ENCODE peak calls at places on chromosomes 1 and 21, in four cellular contexts. B is K562, I is HCT116, K is GM12878. P is an unnamed sample.

GRCh38 chr21:46650476-46651098 is 15.1 kb downstream of the PRMT2 start:
- DNase-seq in K (no peak), B (no peak), I (no peak), P (no peak)

GRCh38 chr1:33346921-33347649 is 26.2 kb upstream of the A3GALT2 start:
- DNase-seq in I (peak), B (peak), K (no peak), P (peak)

GRCh38 chr1:52041551-52042185 is 8.1 kb upstream of the KTI12 start:
- DNase-seq in K (no peak), I (no peak), B (no peak), P (no peak)

GRCh38 chr1:206770531-206771352 is at the start of gene IL19:
- DNase-seq in K (no peak), I (no peak), B (no peak), P (no peak)

GRCh38 chr21:39150316-39150715 is 32.9 kb downstream of the PSMG1 start:
- DNase-seq in I (no peak), B (no peak), K (no peak), P (no peak)

GRCh38 chr1:235075955-235076308 is 52.7 kb downstream of the TOMM20 start:
- DNase-seq in B (no peak), K (no peak), I (no peak), P (no peak)

GRCh38 chr1:32703479-32704291 is 1.1 kb upstream of the SYNC start:
- DNase-seq in K (no peak), B (no peak), I (no peak), P (no peak)

GRCh38 chr21:45861156-45861870 is 120.3 kb upstream of the COL6A1 start:
- DNase-seq in I (no peak), K (no peak), B (no peak), P (no peak)

GRCh38 chr1:176705585-176705984 is 242.6 kb downstream of the PAPPA2 start:
- DNase-seq in K (no peak), B (no peak), I (no peak), P (no peak)

GRCh38 chr1:36248250-36248894 is 24.1 kb downstream of the THRAP3 start:
- DNase-seq in I (peak), B (peak), K (no peak), P (peak)

GRCh38 chr1:36711480-36711879 is 228.8 kb upstream of the CSF3R start:
- DNase-seq in I (no peak), K (no peak), B (no peak), P (no peak)

GRCh38 chr1:204751883-204752687 is 66.5 kb upstream of the LRRN2 start:
- DNase-seq in B (peak), I (peak), K (no peak), P (peak)

GRCh38 chr1:192700834-192701271 is 64.9 kb downstream of the RGS13 start:
- DNase-seq in K (no peak), I (peak), B (no peak), P (peak)

GRCh38 chr1:100950776-100951175 is 54.9 kb downstream of the SLC30A7 start:
- DNase-seq in K (no peak), B (no peak), I (no peak), P (no peak)

GRCh38 chr1:7490576-7490975 is 280.5 kb upstream of the VAMP3 start:
- DNase-seq in B (no peak), K (no peak), I (no peak), P (no peak)

GRCh38 chr1:222547944-222548671 is at the start of gene HHIPL2:
- DNase-seq in I (no peak), B (peak), K (no peak), P (no peak)

GRCh38 chr21:32370971-32371766 is 21.6 kb downstream of the URB1 start:
- DNase-seq in B (no peak), I (no peak), K (no peak), P (no peak)

GRCh38 chr1:115469703-115470476 is 131.8 kb upstream of the NGF start:
- DNase-seq in I (peak), K (no peak), B (peak), P (peak)

GRCh38 chr21:37202221-37202805 is 64.8 kb downstream of the VPS26C start:
- DNase-seq in B (no peak), K (no peak), I (no peak), P (no peak)

GRCh38 chr1:111837398-111837797 is 81.7 kb downstream of the DDX20 start:
- DNase-seq in B (no peak), K (no peak), I (no peak), P (no peak)

GRCh38 chr1:41240806-41241747 is 1.0 kb downstream of the SCMH1 start:
- DNase-seq in I (no peak), B (peak), K (no peak), P (peak)

DNA sequence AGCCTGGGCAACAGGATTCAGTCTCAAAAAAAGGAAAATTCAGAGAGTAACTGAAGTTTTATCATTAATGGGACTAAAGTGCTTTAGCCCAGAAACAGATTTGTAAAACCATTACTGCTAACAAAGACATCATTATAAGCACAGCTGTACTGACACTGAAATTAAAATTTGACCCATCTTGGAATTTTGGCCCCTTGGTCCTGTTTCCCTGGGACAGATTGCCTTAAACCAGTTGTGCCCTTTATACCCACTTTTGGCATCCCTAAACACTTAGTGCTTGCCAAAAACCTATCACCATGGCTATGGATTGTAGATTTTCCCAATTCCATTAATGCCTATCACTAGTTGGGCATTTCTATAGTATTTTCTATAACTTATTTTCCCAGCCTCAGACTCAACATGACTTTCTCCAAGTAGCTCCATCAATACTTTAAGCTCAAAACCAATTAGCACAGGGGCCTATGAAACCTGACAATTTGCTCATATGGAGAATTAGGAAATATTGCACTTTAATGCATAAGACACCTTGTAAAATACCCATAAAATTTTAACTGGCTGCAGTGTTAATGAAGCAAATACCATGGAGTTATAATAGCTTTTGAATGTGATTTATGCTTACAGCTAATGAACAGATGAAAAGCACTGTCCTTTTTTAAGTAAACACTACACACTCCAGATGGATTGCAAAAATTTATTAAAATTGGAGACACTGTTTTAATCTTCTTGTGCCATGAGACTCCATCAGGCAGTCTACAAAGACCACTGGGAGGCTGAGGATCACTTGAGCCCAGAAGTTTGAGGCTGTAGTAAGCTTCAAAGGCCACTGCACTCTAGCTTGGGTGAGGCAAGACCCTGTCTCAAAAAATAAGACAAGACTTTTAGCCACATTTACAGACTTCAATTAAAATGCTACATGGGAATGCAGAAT is 4.3 kb downstream of the GAS5 start:
- DNase-seq in I (no peak), B (no peak), K (no peak), P (no peak)
- TF ChIP-seq SRF in I (no peak), B (no peak), K (no peak), P (no peak)

DNA sequence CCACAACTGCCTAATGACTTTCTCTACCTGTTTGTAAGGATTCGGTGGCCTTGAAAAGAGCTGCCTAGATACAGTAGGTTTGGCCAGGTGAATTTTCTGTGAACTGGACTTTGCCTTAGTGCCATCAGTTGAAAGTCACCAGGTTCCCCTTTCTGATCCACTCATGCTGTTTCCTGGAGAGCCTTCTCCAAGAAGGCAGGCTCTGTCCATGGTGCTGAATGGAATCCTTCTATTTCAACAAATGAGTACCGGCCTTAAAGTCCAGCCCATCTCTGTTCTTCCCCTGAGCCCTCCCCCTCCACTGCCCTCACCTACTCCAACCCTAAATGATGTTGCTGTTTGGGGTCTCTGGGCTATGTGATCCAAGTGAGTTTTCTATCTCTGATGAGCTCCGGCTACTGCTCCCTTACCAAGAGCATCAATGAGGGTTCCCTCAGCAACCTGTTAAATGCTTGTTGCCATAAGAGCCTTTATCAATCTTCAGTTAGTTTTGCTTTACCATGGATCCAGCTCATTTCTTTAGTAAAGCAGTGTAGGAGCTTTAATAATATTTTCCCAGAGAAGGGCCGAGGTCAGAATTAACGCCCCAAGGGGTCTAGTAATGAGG is 500.4 kb downstream of the PTPRU start:
- DNase-seq in K (no peak), B (peak), I (no peak), P (peak)
- TF ChIP-seq ZBTB33 in K (no peak), B (no peak), I (no peak), P (no peak)

DNA sequence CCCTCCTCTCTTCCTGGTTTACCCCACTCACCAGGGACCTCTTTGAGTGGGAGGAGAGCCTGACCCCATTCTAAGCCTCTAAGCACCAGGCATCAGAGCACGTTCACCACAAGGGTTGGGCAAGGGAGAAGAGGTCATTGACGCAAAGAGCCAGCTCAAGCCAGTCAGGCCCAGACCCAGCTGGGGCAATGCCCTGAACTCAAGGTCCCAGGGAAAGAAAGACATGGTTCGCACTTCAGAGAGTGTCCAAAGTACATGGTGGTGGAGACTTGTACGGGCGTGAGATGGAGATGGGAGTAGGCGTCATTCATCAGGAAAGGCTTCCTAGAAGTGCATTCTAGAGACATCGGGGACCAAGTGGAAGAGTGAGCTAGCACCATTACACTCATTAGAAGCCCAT is 7.2 kb downstream of the PKP1 start:
- DNase-seq in K (no peak), I (no peak), B (no peak), P (no peak)
- TF ChIP-seq SRF in K (no peak), I (no peak), B (no peak), P (no peak)

GRCh38 chr1:173581384-173582078 is 21.3 kb downstream of the SLC9C2 start:
- DNase-seq in B (no peak), K (no peak), I (no peak), P (no peak)
- TF ChIP-seq ZBTB33 in B (no peak), K (no peak), I (no peak), P (no peak)